ENCODE peak calls at places on chromosomes 6 and 20, in five cellular contexts. N is naive thymus-derived CD4-positive, alpha-beta T cell; I is glutamatergic neuron; Y is left ventricle myocardium inferior; L is hypothalamus. E is an unnamed sample.
A peak's percentile ranks its signal among the peaks of the same experiment; 100 is the strongest.

GRCh38 chr20:11394145-11394833 is 523.4 kb upstream of the BTBD3 start:
- DNase-seq in N (no peak), Y (no peak), L (no peak), I (no peak), E (peak; percentile 97)

GRCh38 chr6:80388515-80388914 is 282.0 kb downstream of the BCKDHB start:
- DNase-seq in I (no peak), Y (no peak), L (no peak), N (no peak), E (no peak)

GRCh38 chr6:74130641-74131040 is 434.6 kb downstream of the CD109 start:
- DNase-seq in I (no peak), L (no peak), Y (no peak), N (no peak), E (no peak)

GRCh38 chr6:90074161-90074560 is 179.9 kb downstream of the GJA10 start:
- DNase-seq in L (no peak), N (no peak), Y (no peak), I (no peak), E (peak; percentile 45)

GRCh38 chr6:166313255-166314070 is 5.3 kb upstream of the PRR18 start:
- DNase-seq in I (peak; percentile 69), Y (no peak), N (no peak), L (peak; percentile 60), E (peak; percentile 30)

GRCh38 chr6:11426571-11426970 is 111.0 kb upstream of the TMEM170B start:
- DNase-seq in I (no peak), N (no peak), Y (no peak), L (no peak), E (peak; percentile 40)

GRCh38 chr20:9503530-9504251 is 10.7 kb upstream of the LAMP5 start:
- DNase-seq in L (no peak), N (no peak), Y (no peak), I (peak; percentile 41), E (no peak)

GRCh38 chr6:48825501-48826317 is 637.3 kb downstream of the MMUT start:
- DNase-seq in Y (no peak), L (no peak), I (no peak), N (no peak), E (peak; percentile 37)

E was measured in amniotic epithelial cell.